ENCODE peak calls at places on chromosomes 4 and X, in seven cellular contexts. A is astrocyte; J is tibial artery; H is fibroblast of lung; U is CD8-positive, alpha-beta T cell; N is IMR-90; K is transverse colon. L is an unnamed sample. For H3K36me3, the result is how much of the 10 kb centered on the place peaks cover.

GRCh38 chr4:86367577-86367976 is 7.7 kb upstream of the MAPK10 start:
- DNase-seq in A (no peak), J (no peak), H (no peak), N (no peak), U (no peak), K (no peak), L (no peak)

GRCh38 chrX:154378059-154378798 is 866 bp upstream of the EMD start:
- DNase-seq in N (peak), A (no peak), H (no peak), K (peak), J (peak), U (no peak), L (peak)

GRCh38 chrX:8783100-8784098 is 17.8 kb downstream of the FAM9A start:
- DNase-seq in K (no peak), N (peak), H (peak), J (no peak), A (no peak), U (peak), L (peak)

GRCh38 chr4:58064618-58065017 is 954.4 kb upstream of the IGFBP7 start:
- DNase-seq in H (no peak), J (no peak), K (no peak), N (no peak), A (no peak), U (no peak), L (no peak)

GRCh38 chr4:8112672-8113071 is 45.9 kb downstream of the ABLIM2 start:
- DNase-seq in A (no peak), J (no peak), U (no peak), H (no peak), K (peak), N (no peak), L (no peak)

GRCh38 chr4:153523941-153524386 is 57.8 kb downstream of the TMEM131L start:
- DNase-seq in J (no peak), A (peak), N (peak), K (no peak), H (peak), U (no peak), L (no peak)

GRCh38 chrX:44651347-44651746 is 108.7 kb upstream of the FUNDC1 start:
- DNase-seq in N (no peak), H (peak), A (no peak), J (no peak), K (no peak), U (no peak), L (peak)

GRCh38 chrX:12805333-12805732 is 14.1 kb downstream of the PRPS2 start:
- DNase-seq in U (no peak), A (no peak), H (no peak), J (no peak), K (peak), N (no peak), L (no peak)

GRCh38 chr4:138845051-138845450 is 170.5 kb upstream of the NOCT start:
- DNase-seq in K (no peak), J (no peak), U (no peak), H (no peak), A (no peak), N (no peak), L (no peak)

GRCh38 chr4:184273166-184274147 is 55.8 kb upstream of the ENPP6 start:
- DNase-seq in N (no peak), A (no peak), U (no peak), J (no peak), H (no peak), K (no peak), L (no peak)

GRCh38 chr4:26300314-26301307 is 20.2 kb upstream of the RBPJ start:
- DNase-seq in N (no peak), U (no peak), J (no peak), H (peak), K (no peak), A (peak), L (no peak)

GRCh38 chrX:131827935-131828334 is 195.2 kb upstream of the STK26 start:
- DNase-seq in A (no peak), J (no peak), U (no peak), H (no peak), K (no peak), N (no peak), L (peak)

GRCh38 chr4:107825072-107825789 is 499 bp downstream of the SGMS2 start:
- DNase-seq in H (peak), A (peak), J (peak), U (no peak), K (peak), N (peak), L (peak)

GRCh38 chr4:177485528-177485927 is 43.3 kb upstream of the AGA start:
- DNase-seq in N (peak), H (peak), U (no peak), J (no peak), A (peak), K (no peak), L (no peak)

GRCh38 chr4:55336138-55337034 is 9.7 kb upstream of the SRD5A3 start:
- DNase-seq in U (no peak), N (no peak), A (no peak), H (no peak), K (no peak), J (no peak), L (no peak)

GRCh38 chr4:43242611-43243010 is 350.1 kb downstream of the GRXCR1 start:
- DNase-seq in J (no peak), A (peak), H (peak), N (peak), U (no peak), K (no peak), L (no peak)

GRCh38 chrX:112527903-112528302 is 151.8 kb downstream of the LHFPL1 start:
- DNase-seq in A (no peak), U (no peak), H (no peak), N (no peak), J (no peak), K (no peak), L (no peak)

GRCh38 chrX:142998447-142999208 is 27.1 kb upstream of the SPANXN4 start:
- DNase-seq in K (no peak), A (no peak), N (no peak), U (no peak), H (no peak), J (no peak), L (no peak)

GRCh38 chrX:107654778-107655761 is 26.8 kb downstream of the PRPS1 start:
- DNase-seq in J (peak), K (peak), H (peak), U (peak), A (peak), N (peak), L (peak)

GRCh38 chr4:54423066-54423465 is 194.0 kb downstream of the PDGFRA start:
- DNase-seq in U (no peak), J (no peak), A (peak), N (peak), H (peak), K (no peak), L (no peak)

DNA sequence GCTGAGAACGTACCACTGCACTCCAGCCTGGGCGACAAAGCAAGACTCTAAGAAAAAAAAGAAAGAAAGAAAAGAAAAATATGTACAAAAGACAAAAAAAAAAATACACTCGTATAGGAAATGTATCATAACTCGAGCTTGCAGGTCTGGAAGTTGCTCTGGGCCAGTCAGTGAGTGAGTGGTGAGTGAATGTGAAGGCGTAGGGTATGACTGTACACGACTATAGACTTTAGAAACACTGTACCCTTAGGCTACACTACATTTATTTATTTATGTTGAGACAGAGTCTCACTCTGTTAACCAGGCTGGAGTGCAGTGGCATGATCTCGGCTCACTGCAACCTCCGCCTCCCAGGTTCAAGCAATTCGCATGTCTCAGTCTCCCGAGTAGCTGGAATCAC is 29.4 kb downstream of the EVC2 start:
- DNase-seq in A (no peak), N (peak), J (no peak), H (peak), K (no peak), U (no peak), L (no peak)
- H3K36me3 ChIP-seq in A (under half), N (under half), J (half or more), H (under half), K (under half), U (under half), L (under half)

DNA sequence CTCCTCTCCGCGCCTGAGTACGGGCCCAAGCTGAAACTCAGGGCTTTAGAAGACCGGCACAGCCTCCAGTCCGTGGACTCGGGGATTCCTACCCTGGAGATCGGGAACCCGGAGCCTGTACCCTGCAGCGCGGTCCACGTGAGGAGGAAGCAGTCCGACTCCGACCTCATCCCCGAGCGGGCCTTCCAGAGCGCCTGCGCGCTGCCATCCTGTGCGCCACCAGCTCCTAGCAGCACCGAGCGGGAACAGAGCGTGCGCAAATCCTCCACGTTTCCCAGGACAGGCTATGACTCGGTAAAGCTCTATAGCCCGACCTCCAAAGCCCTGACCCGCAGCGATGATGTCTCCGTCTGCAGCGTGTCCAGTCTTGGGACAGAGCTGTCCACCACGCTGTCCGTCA is 13.9 kb downstream of the TBC1D14 start:
- DNase-seq in J (no peak), U (no peak), H (no peak), K (no peak), A (no peak), N (no peak), L (no peak)
- H3K36me3 ChIP-seq in J (under half), U (under half), H (under half), K (under half), A (under half), N (under half), L (under half)

GRCh38 chr4:40828661-40829060 is 78.9 kb downstream of the NSUN7 start:
- DNase-seq in J (peak), U (no peak), A (no peak), N (no peak), H (no peak), K (no peak), L (no peak)

GRCh38 chr4:40822781-40823180 is 73.0 kb downstream of the NSUN7 start:
- DNase-seq in J (peak), K (no peak), U (no peak), N (no peak), A (no peak), H (no peak), L (no peak)

GRCh38 chr4:40826821-40827220 is 77.1 kb downstream of the NSUN7 start:
- DNase-seq in U (no peak), N (no peak), K (no peak), A (no peak), J (peak), H (no peak), L (no peak)

GRCh38 chr4:40827774-40828173 is 78.0 kb downstream of the NSUN7 start:
- DNase-seq in A (no peak), K (no peak), J (peak), N (peak), U (no peak), H (no peak), L (no peak)

GRCh38 chr4:40825014-40825838 is 75.5 kb downstream of the NSUN7 start:
- DNase-seq in U (no peak), N (no peak), A (no peak), J (peak), K (no peak), H (no peak), L (no peak)
- H3K36me3 ChIP-seq in U (under half), N (under half), A (under half), J (half or more), K (under half), H (under half), L (under half)

GRCh38 chr4:37905526-37906169 is 14.8 kb downstream of the TBC1D1 start:
- DNase-seq in N (no peak), A (no peak), K (no peak), H (no peak), J (no peak), U (no peak), L (no peak)
- H3K36me3 ChIP-seq in N (under half), A (under half), K (under half), H (under half), J (under half), U (under half), L (under half)

DNA sequence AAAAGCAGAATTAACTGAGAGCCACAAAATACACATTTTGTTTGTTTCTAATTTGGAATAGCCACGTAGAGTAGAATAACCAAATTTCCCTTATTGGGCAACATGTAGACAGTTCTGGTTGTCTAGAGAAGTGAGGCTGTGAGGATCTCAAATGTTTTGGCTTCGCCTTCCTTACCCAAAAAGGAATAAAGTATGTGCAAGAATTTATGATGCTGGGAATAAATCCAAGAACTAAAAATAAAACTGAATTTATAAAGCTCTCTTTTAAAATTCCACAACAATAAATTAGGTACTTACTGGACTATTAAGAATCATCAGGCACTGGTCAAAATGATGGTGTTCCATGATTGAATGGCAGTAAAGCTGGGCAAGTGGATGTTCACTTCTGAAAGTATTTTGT is 117.9 kb downstream of the PDE5A start:
- DNase-seq in U (no peak), A (peak), J (no peak), H (peak), N (peak), K (no peak), L (no peak)
- H3K36me3 ChIP-seq in U (under half), A (under half), J (under half), H (under half), N (under half), K (under half), L (under half)

DNA sequence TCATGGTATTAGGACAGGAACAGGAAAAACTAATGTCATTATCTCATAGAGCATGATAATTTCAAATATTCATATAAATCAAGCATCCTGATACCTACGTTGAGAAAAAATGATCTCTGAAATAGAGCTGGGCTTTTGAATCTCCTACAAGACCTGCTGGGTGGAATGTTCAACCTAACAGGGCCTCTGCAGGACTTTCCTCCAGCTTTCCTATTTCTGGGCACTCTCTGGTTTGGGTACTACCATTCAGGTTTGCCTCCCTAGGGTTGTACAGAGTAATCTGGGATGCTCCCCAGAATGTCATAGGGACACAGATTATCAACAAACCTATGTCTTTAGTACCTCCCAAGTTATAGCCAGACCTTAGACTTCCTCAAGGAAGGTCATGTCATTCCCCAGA is 108.9 kb downstream of the CDS1 start:
- DNase-seq in A (no peak), U (no peak), K (no peak), H (no peak), J (no peak), N (no peak), L (no peak)
- H3K36me3 ChIP-seq in A (under half), U (under half), K (under half), H (under half), J (half or more), N (under half), L (under half)

DNA sequence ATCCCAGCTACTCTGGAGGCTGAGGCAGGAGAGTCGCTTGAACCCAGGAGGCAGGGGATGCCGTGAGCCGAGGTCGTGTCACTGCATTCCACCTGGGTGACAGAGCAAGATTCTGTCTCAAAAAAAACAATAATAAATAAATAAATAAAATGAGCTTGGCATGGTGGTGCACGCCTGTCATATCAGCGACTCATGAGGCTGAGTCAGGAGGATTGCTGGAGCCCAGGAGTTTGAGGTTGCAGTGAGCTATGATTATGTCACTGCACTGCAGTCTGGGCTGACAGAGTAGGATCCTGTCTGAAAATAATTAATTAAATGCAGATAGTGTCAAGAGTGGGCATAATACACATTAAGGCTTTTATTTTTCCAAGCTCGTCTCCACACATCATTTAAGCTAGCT is 77.5 kb downstream of the DHRSX start:
- DNase-seq in J (no peak), A (peak), H (peak), K (no peak), U (no peak), N (peak), L (no peak)
- H3K36me3 ChIP-seq in J (under half), A (under half), H (under half), K (under half), U (under half), N (under half), L (under half)

L was measured in A673.